ENCODE peak calls at places on chromosome 12, in eight cellular contexts. U, R, B, Y, E, A, J and N are unnamed samples.

GRCh38 chr12:6361834-6362233 is 13.5 kb downstream of the SCNN1A start:
- DNase-seq in E (peak; percentile 75), Y (peak; percentile 79), R (peak; percentile 62), B (peak; percentile 40), U (no peak), A (no peak), J (no peak), N (peak; percentile 68)

GRCh38 chr12:40312982-40313576 is 88.3 kb downstream of the LRRK2 start:
- DNase-seq in E (no peak), J (no peak), R (no peak), Y (no peak), A (no peak), B (no peak), U (no peak), N (no peak)

GRCh38 chr12:26092706-26093105 is 32.1 kb downstream of the BHLHE41 start:
- DNase-seq in B (no peak), U (no peak), J (no peak), Y (no peak), E (no peak), R (no peak), A (no peak), N (no peak)

GRCh38 chr12:26821212-26821701 is 11.7 kb downstream of the ITPR2 start:
- DNase-seq in R (no peak), E (peak; percentile 8), U (no peak), Y (no peak), A (no peak), J (no peak), B (no peak), N (no peak)

GRCh38 chr12:6314776-6315175 is 4.3 kb downstream of the PLEKHG6 start:
- DNase-seq in Y (no peak), E (no peak), B (no peak), A (no peak), J (no peak), R (no peak), U (no peak), N (no peak)

GRCh38 chr12:81333812-81334211 is 255.9 kb downstream of the ACSS3 start:
- DNase-seq in U (no peak), A (no peak), Y (no peak), E (no peak), R (no peak), B (no peak), J (no peak), N (no peak)

GRCh38 chr12:26130728-26131127 is 5.9 kb upstream of the BHLHE41 start:
- DNase-seq in E (no peak), R (no peak), B (no peak), A (no peak), U (no peak), Y (no peak), J (no peak), N (no peak)

GRCh38 chr12:12735301-12735700 is 18.1 kb downstream of the CDKN1B start:
- DNase-seq in B (no peak), R (no peak), Y (no peak), E (peak; percentile 38), J (no peak), U (no peak), A (no peak), N (no peak)

GRCh38 chr12:12384601-12385321 is 27.9 kb downstream of the BORCS5 start:
- DNase-seq in J (no peak), E (peak; percentile 92), B (no peak), Y (no peak), R (no peak), U (no peak), A (no peak), N (no peak)

GRCh38 chr12:45122776-45123380 is 72.0 kb upstream of the DBX2 start:
- DNase-seq in E (peak; percentile 16), B (no peak), Y (no peak), R (no peak), U (no peak), A (peak; percentile 39), J (no peak), N (no peak)

GRCh38 chr12:127485528-127485927 is 781.4 kb upstream of the TMEM132C start:
- DNase-seq in B (no peak), E (peak; percentile 21), Y (peak; percentile 58), U (no peak), A (no peak), J (no peak), R (no peak), N (no peak)

GRCh38 chr12:62603061-62603810 is 136.6 kb downstream of the MON2 start:
- DNase-seq in U (peak; percentile 82), E (peak; percentile 82), B (peak; percentile 87), Y (peak; percentile 80), J (peak; percentile 66), A (peak; percentile 51), R (peak; percentile 88), N (peak; percentile 94)

GRCh38 chr12:131896811-131897270 is 2.4 kb downstream of the ULK1 start:
- DNase-seq in Y (no peak), R (no peak), A (no peak), E (no peak), U (no peak), J (no peak), B (peak; percentile 94), N (no peak)

DNA sequence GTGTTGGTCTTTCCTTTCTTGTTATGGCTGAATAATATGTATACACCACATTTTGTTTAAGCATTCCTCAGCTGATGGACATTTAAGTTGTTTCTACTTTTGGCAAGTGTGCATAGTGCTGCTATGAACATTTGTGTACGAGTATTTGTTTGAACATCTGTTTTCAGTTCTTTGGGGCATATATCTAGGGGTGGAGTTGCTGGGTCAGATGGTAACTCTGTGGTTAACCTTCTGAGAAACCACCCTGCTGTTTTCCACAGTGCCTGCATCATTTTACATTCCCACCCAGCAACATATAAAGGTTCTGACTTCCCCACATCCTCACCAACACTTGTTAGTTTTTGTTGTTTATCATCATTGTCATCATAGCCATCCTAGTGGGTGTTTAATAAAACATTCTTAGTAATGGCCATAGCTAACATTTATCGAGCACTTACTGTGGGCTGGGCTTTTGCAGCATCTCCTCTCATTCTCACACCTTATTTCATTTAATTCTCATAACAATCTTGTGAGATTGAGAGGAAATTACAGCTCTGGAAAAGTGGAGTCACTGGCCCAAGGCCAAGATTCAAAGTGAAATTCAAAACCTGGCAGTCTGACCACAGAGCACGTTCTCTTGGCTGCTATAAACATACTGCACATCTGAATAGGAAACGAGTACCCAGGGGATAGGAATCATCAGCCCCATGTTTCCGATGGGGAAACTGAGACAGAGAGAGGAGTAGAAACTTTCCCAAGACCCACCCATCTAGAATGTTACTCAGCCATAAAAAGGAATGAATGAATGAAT is 193.6 kb downstream of the KSR2 start:
- DNase-seq in A (no peak), R (no peak), B (no peak), U (no peak), J (no peak), Y (no peak), E (no peak), N (no peak)
- H3K4me1 ChIP-seq in A (no peaks in the 10 kb centered on the region), R (no peaks in the 10 kb centered on the region), B (no peaks in the 10 kb centered on the region), U (no peaks in the 10 kb centered on the region), J (no peaks in the 10 kb centered on the region), Y (no peaks in the 10 kb centered on the region), E (no peaks in the 10 kb centered on the region), N (no peaks in the 10 kb centered on the region)

GRCh38 chr12:69329669-69330428 is 18.3 kb upstream of the LYZ start:
- DNase-seq in A (no peak), E (peak; percentile 35), Y (no peak), J (no peak), U (no peak), B (no peak), R (no peak), N (no peak)

GRCh38 chr12:69331846-69332684 is 16.1 kb upstream of the LYZ start:
- DNase-seq in B (no peak), Y (no peak), E (peak; percentile 81), A (no peak), J (no peak), R (no peak), U (no peak), N (no peak)

GRCh38 chr12:69332815-69333358 is 15.3 kb upstream of the LYZ start:
- DNase-seq in E (peak; percentile 76), J (no peak), B (no peak), U (no peak), Y (peak; percentile 65), A (no peak), R (no peak), N (no peak)

GRCh38 chr12:69330475-69331473 is 17.4 kb upstream of the LYZ start:
- DNase-seq in J (no peak), Y (peak; percentile 79), B (no peak), A (no peak), R (no peak), E (peak; percentile 86), U (no peak), N (no peak)

DNA sequence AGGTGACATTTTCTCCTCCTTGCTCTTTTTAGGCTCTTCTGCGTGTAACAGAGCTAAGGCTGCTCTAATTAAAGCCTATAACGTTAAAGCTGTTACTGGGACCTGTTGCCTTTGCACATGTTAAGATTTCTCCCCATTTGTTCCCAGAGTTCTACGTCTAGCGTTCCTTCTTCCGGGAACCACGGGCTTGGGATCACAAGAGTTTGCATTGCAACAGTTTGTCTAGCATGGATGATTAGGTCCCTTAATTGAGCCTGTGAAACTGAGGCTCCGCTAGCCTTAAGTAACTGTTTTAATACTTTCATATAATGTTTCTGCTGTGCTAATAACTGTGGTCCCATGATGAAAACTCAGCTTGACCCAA is 16.7 kb upstream of the LYZ start:
- DNase-seq in A (no peak), J (no peak), E (peak; percentile 72), R (no peak), Y (no peak), B (no peak), U (no peak), N (no peak)
- H3K27ac ChIP-seq in A (no peak overlapping the region), J (no peak overlapping the region), E (peak overlapping the region; percentile 77), R (no peak overlapping the region), Y (peak overlapping the region; percentile 80), B (no peak overlapping the region), U (peak overlapping the region; percentile 48), N (no peak overlapping the region)

DNA sequence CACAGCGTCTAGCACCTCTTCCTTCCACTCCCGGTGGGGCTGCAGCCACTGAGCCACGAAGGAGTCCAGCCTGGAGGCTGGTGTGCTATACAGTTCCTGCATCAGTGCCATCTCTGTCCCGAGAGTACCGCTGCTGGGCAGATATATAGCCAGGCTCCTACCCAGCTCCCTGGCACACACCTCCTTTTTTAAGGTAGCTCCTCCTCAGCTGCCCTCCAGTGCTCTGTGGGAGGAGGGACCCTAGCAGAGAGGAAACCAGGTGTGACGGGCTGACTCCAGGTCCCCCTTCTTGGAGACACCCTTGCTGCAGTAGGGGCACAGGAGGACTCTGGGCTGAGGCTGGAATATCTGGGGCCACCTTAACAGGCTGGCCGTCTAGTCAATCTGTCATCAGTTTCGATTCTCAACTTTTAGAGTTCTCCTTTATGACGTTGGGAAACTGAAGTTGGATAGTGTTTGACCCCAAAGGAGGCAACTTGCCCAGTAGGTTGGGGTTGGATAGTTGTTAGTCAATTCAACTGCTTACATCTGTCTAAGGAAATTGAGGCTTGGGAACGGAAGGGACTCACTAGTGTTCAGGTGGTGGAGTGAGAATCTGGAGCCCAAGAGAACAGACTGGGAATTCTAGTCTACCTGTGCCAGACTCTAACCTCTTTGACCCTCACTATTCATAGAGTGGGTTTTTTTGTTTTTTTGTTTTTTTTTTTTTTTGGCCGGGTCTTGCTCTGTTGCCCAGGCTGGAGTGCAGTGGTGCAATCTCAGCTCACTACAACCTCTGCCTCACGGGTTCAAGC is at the start of gene OASL:
- DNase-seq in B (no peak), J (peak; percentile 11), U (no peak), A (no peak), E (peak; percentile 71), Y (peak; percentile 77), R (no peak), N (peak; percentile 27)
- H3K4me3 ChIP-seq in B (no peak within 1 kb of the TSS), J (peak within 1 kb of the TSS; percentile 44), U (peak within 1 kb of the TSS; percentile 76), A (peak within 1 kb of the TSS; percentile 57), E (peak within 1 kb of the TSS; percentile 11), Y (peak within 1 kb of the TSS; percentile 34), R (peak within 1 kb of the TSS; percentile 56), N (peak within 1 kb of the TSS; percentile 52)

GRCh38 chr12:124915249-124916236 is 1.1 kb upstream of the UBC start:
- DNase-seq in A (no peak), J (peak; percentile 54), R (peak; percentile 79), B (no peak), Y (peak; percentile 60), E (peak; percentile 65), U (peak; percentile 60), N (no peak)
- H3K4me1 ChIP-seq in A (peaks cover 77% of the 10 kb centered on the region), J (no peaks in the 10 kb centered on the region), R (peaks cover 35% of the 10 kb centered on the region), B (peaks cover 13% of the 10 kb centered on the region), Y (peaks cover 73% of the 10 kb centered on the region), E (peaks cover 3% of the 10 kb centered on the region), U (peaks cover 11% of the 10 kb centered on the region), N (peaks cover 47% of the 10 kb centered on the region)